ENCODE peak calls at places on chromosomes 2 and 18, in five cellular contexts. B, W, C, S and D are unnamed samples.

GRCh38 chr2:230690439-230690838 is 22.2 kb upstream of the CAB39 start:
- DNase-seq in W (no peak), C (no peak), S (no peak), B (no peak), D (no peak)

GRCh38 chr2:175931751-175932295 is 70.2 kb downstream of the LNPK start:
- DNase-seq in C (peak), S (no peak), B (no peak), W (no peak), D (no peak)

GRCh38 chr18:48627216-48627615 is 88.4 kb downstream of the CTIF start:
- DNase-seq in B (no peak), C (no peak), W (no peak), S (no peak), D (no peak)

GRCh38 chr18:68735498-68736343 is 20.8 kb upstream of the TMX3 start:
- DNase-seq in B (no peak), S (no peak), C (peak), W (no peak), D (no peak)

GRCh38 chr2:238313289-238313990 is 6.9 kb upstream of the TRAF3IP1 start:
- DNase-seq in S (no peak), B (no peak), W (no peak), C (no peak), D (no peak)

GRCh38 chr18:26159353-26159752 is 25.7 kb downstream of the PSMA8 start:
- DNase-seq in W (no peak), C (no peak), S (no peak), B (no peak), D (no peak)

GRCh38 chr2:238095143-238095542 is 5.0 kb upstream of the ESPNL start:
- DNase-seq in W (no peak), B (peak), S (no peak), C (no peak), D (no peak)

GRCh38 chr2:192498747-192499146 is 304.0 kb upstream of the TMEFF2 start:
- DNase-seq in W (no peak), B (no peak), S (no peak), C (no peak), D (no peak)

GRCh38 chr2:80395251-80395650 is 90.7 kb upstream of the LRRTM1 start:
- DNase-seq in B (no peak), C (no peak), S (no peak), W (no peak), D (no peak)

GRCh38 chr18:43563780-43564179 is 286.5 kb upstream of the SYT4 start:
- DNase-seq in B (no peak), S (no peak), C (peak), W (no peak), D (no peak)

GRCh38 chr2:159921752-159922404 is 123.9 kb upstream of the CD302 start:
- DNase-seq in B (peak), W (peak), C (no peak), S (peak), D (peak)

GRCh38 chr2:54708584-54709340 is 14.7 kb upstream of the EML6 start:
- DNase-seq in W (no peak), C (no peak), S (no peak), B (no peak), D (no peak)

GRCh38 chr2:237319086-237319820 is 94.7 kb downstream of the COL6A3 start:
- DNase-seq in C (no peak), B (no peak), S (no peak), W (no peak), D (no peak)

GRCh38 chr2:202376460-202377307 is 557 bp downstream of the BMPR2 start:
- DNase-seq in B (no peak), S (no peak), C (no peak), W (peak), D (peak)

GRCh38 chr2:5766051-5766450 is 73.9 kb downstream of the SOX11 start:
- DNase-seq in C (peak), S (no peak), B (no peak), W (no peak), D (no peak)

GRCh38 chr2:74532222-74532621 is 2.5 kb downstream of the HTRA2 start:
- DNase-seq in W (no peak), B (no peak), C (no peak), S (no peak), D (no peak)

GRCh38 chr2:216151313-216152030 is 42.3 kb downstream of the XRCC5 start:
- DNase-seq in S (no peak), B (no peak), C (peak), W (no peak), D (no peak)

GRCh38 chr18:22332590-22332989 is 85.1 kb downstream of the CTAGE1 start:
- DNase-seq in W (no peak), C (no peak), B (no peak), S (no peak), D (no peak)

GRCh38 chr2:110866496-110866895 is 134.1 kb downstream of the ACOXL start:
- DNase-seq in S (no peak), W (no peak), C (no peak), B (no peak), D (no peak)

GRCh38 chr2:16293871-16294270 is 353.5 kb downstream of the MYCN start:
- DNase-seq in C (no peak), S (no peak), W (no peak), B (no peak), D (no peak)

GRCh38 chr18:21298351-21298750 is 56.3 kb downstream of the GREB1L start:
- DNase-seq in S (no peak), C (no peak), B (no peak), W (no peak), D (no peak)

GRCh38 chr2:86017901-86018896 is 87.5 kb downstream of the POLR1A start:
- DNase-seq in C (no peak), W (no peak), B (no peak), S (no peak), D (no peak)

GRCh38 chr2:98085649-98086048 is 1.3 kb upstream of the VWA3B start:
- DNase-seq in W (no peak), C (no peak), S (no peak), B (no peak), D (no peak)

GRCh38 chr18:46156838-46157237 is 52.7 kb downstream of the HAUS1 start:
- DNase-seq in W (no peak), S (no peak), B (no peak), C (no peak), D (no peak)

GRCh38 chr18:475202-475624 is 25.3 kb downstream of the COLEC12 start:
- DNase-seq in S (no peak), C (no peak), W (no peak), B (no peak), D (no peak)

GRCh38 chr18:46754661-46755292 is 2.1 kb downstream of the ST8SIA5 start:
- DNase-seq in B (no peak), S (no peak), W (no peak), C (no peak), D (no peak)

GRCh38 chr2:199019898-199020507 is 437.7 kb downstream of the SATB2 start:
- DNase-seq in C (peak), W (no peak), S (no peak), B (no peak), D (no peak)

GRCh38 chr2:157509755-157510154 is 65.9 kb upstream of the CYTIP start:
- DNase-seq in B (no peak), C (no peak), S (no peak), W (no peak), D (no peak)